ENCODE peak calls at places on chromosomes 13 and 19, in ten cellular contexts. W is AG10803; I is cardiac fibroblast; F is left lung; R is tibial nerve; G is K562; O is gastrocnemius medialis; J is body of pancreas; U is heart left ventricle; Z is CD8-positive, alpha-beta T cell. V is an unnamed sample.

GRCh38 chr13:111604087-111604486 is 283.6 kb downstream of the TEX29 start:
- DNase-seq in F (no peak), G (no peak), I (no peak), W (no peak), O (no peak), R (no peak), J (no peak), U (no peak), Z (no peak), V (no peak)

GRCh38 chr13:99984463-99985242 is 3.1 kb downstream of the ZIC2 start:
- DNase-seq in O (no peak), R (no peak), J (no peak), W (no peak), U (no peak), I (no peak), G (no peak), Z (no peak), F (no peak), V (no peak)

GRCh38 chr13:103140001-103140671 is 73.9 kb upstream of the SLC10A2 start:
- DNase-seq in W (no peak), J (no peak), U (no peak), F (no peak), G (peak), R (peak), O (no peak), I (no peak), Z (no peak), V (no peak)

GRCh38 chr19:54114340-54114826 is 1.1 kb downstream of the TFPT start:
- DNase-seq in U (peak), F (peak), W (peak), Z (peak), R (no peak), G (no peak), I (peak), J (peak), O (no peak), V (no peak)

GRCh38 chr19:15332311-15332996 is at the start of gene BRD4:
- DNase-seq in G (peak), U (peak), O (peak), R (peak), I (peak), F (peak), W (peak), J (peak), Z (peak), V (no peak)

GRCh38 chr19:41705393-41706174 is 2.8 kb upstream of the CEACAM5 start:
- DNase-seq in G (peak), W (no peak), I (peak), Z (peak), U (no peak), O (no peak), J (peak), F (no peak), R (no peak), V (no peak)

GRCh38 chr19:15452111-15453047 is 2.6 kb upstream of the WIZ start:
- DNase-seq in Z (peak), R (peak), G (peak), F (peak), I (peak), O (peak), U (peak), W (peak), J (peak), V (no peak)

GRCh38 chr13:99357920-99358319 is 50.7 kb upstream of the GPR183 start:
- DNase-seq in F (no peak), R (no peak), G (no peak), O (no peak), J (no peak), Z (no peak), U (no peak), W (no peak), I (no peak), V (no peak)

GRCh38 chr13:98416408-98416807 is 160.5 kb downstream of the STK24 start:
- DNase-seq in G (no peak), R (no peak), F (peak), O (no peak), I (no peak), U (no peak), Z (no peak), W (no peak), J (peak), V (no peak)

DNA sequence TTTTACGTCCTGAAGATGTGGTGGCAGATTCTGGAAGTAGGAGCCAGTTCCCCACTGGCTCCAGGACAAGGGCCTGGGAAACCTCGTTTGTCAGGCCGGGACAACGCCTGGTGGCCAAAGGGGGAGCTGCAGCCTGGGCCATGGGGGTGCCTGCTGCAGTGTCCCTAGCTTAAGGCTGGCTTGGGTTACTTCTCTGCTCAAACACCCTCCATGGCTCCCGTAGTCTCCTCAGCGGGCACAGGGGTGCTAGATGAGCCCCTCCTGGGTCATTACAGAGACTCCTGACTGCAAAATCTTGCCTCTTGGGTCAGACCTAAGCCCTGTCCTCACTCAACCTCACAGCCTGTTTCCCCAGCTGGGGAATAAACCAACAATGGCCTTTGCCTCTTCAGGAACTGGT is 14.7 kb downstream of the CILP2 start:
- DNase-seq in O (no peak), R (no peak), W (peak), U (no peak), F (no peak), I (peak), J (no peak), Z (peak), G (peak), V (no peak)
- TF ChIP-seq CTCF in O (no peak), R (peak), W (peak), U (peak), F (peak), I (peak), J (peak), Z (peak), G (peak), V (peak)

DNA sequence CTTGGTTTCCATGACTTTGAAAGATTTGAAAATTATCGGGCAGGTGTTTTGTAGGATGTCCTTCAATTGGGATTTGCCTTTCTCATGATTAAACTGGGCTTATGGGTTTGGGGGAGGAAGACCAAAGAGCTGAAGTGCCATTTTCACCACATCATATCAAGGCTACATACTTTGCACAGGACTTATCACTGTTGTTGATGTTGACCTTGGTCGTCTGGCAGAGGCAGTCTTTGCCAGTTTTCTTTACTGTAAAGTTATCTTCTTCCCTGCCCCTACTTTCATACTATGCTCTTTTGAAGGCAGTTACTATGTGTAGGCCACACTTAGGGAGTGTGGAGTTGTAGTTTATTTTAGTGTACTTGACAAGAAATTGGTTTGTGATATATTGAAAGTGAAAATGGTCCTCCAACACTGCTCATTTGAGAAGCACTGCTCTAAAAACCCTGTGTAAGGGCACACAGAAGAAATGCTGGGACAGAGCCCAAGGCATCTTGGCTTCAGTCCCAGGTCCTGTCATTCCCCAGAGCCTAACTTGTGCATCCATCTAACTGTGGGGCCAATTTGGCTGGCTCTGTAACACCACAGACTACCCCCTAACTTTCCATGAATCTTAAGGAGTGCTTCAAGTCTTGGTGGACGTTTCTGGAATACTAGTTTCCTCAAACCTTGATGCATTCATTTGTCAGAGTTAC is 384.9 kb downstream of the KCNRG start:
- DNase-seq in G (no peak), J (no peak), W (no peak), Z (no peak), U (peak), F (no peak), O (peak), I (peak), R (no peak), V (no peak)
- H3K4me3 ChIP-seq in G (no peak), J (no peak), W (no peak), Z (no peak), U (no peak), F (no peak), O (no peak), I (no peak), R (no peak), V (no peak)

GRCh38 chr19:47363758-47364529 is 14.8 kb downstream of the DHX34 start:
- DNase-seq in R (no peak), F (no peak), I (peak), Z (no peak), W (peak), U (no peak), J (no peak), O (no peak), G (no peak), V (peak)
- TF ChIP-seq CTCF in R (no peak), F (no peak), I (no peak), Z (no peak), W (no peak), U (no peak), J (no peak), O (no peak), G (no peak), V (no peak)

DNA sequence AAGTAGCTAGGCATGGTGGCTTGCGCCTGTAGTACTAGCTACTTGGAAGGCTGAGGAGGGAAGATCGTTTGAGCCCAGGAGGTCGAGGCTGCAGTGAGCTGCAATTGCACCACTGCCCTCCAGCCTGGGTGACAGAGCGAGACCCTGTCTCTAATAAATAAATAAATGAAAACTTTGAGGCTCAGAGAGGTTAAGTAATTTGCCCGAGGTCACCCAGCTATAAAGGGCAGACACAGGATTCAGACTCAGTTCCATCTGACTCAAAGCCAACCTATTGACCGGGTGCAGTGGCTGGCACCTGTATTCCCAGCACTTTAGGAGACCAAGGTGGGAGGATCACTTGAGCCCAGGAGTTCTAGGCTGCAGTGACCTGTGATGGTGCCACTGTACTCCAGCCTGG is 7.4 kb upstream of the OLFM2 start:
- DNase-seq in Z (no peak), I (no peak), J (no peak), R (no peak), G (no peak), F (no peak), W (no peak), U (no peak), O (no peak), V (no peak)
- H3K4me3 ChIP-seq in Z (no peak), I (no peak), J (no peak), R (no peak), G (no peak), F (no peak), W (no peak), U (no peak), O (no peak), V (no peak)

GRCh38 chr13:113562085-113562749 is 22.3 kb upstream of the TFDP1 start:
- DNase-seq in J (peak), F (peak), W (peak), G (peak), Z (peak), I (peak), O (no peak), R (peak), U (peak), V (peak)
- TF ChIP-seq CTCF in J (peak), F (peak), W (peak), G (peak), Z (peak), I (peak), O (no peak), R (peak), U (peak), V (peak)

GRCh38 chr19:50718255-50719118 is 1.1 kb downstream of the SHANK1 start:
- DNase-seq in I (no peak), U (no peak), R (no peak), W (no peak), G (no peak), Z (no peak), F (no peak), O (no peak), J (no peak), V (no peak)

GRCh38 chr19:50720181-50720920 is 749 bp upstream of the SHANK1 start:
- DNase-seq in G (no peak), I (no peak), W (no peak), F (no peak), O (no peak), U (no peak), J (no peak), Z (no peak), R (no peak), V (no peak)

GRCh38 chr19:50720921-50721291 is 1.3 kb upstream of the SHANK1 start:
- DNase-seq in J (no peak), O (no peak), R (no peak), I (no peak), U (no peak), F (no peak), Z (no peak), W (peak), G (no peak), V (peak)

GRCh38 chr19:50719119-50719435 is 525 bp downstream of the SHANK1 start:
- DNase-seq in G (no peak), I (no peak), J (no peak), Z (no peak), R (no peak), O (no peak), U (no peak), W (no peak), F (no peak), V (no peak)

DNA sequence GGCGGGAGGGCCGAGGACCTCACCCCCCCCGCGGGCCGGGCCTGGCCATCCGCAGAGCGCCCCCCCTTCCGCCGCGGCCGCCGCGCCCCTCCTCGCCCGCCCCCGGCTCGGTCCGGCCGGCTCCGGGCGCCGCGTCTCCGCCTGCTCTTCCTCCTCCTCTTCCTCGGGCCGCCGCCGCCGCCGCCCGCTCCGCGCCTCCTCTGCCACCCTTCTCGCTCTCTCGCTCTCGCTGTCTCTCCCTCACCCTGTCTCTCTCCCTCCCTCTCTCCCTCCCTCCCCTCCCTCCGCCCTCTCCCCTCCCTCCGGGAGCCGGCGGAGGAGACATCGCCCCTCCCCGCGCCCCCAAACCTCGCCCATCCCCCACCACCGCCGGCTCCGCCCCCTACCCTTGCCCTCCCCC is at the start of gene SHANK1:
- DNase-seq in G (peak), O (no peak), Z (no peak), I (peak), F (no peak), U (no peak), W (peak), J (no peak), R (no peak), V (no peak)
- H3K4me3 ChIP-seq in G (no peak), O (peak), Z (no peak), I (peak), F (no peak), U (peak), W (peak), J (no peak), R (peak), V (peak)

V was measured in AG09309.